ENCODE peak calls at places on chromosomes 12 and 14, in five cellular contexts. K is naive thymus-derived CD4-positive, alpha-beta T cell; Z is GM12864; Q is aorta; Y is CD8-positive, alpha-beta memory T cell. W is an unnamed sample.
A peak's percentile ranks its signal among the peaks of the same experiment; 100 is the strongest.

GRCh38 chr14:76926521-76927251 is 100.5 kb downstream of the LRRC74A start:
- DNase-seq in K (peak; percentile 71), Z (no peak), Q (no peak), Y (peak; percentile 46), W (peak; percentile 87)

GRCh38 chr12:124311292-124312109 is 16.6 kb downstream of the RFLNA start:
- DNase-seq in Z (no peak), K (no peak), Y (no peak), Q (no peak), W (no peak)

GRCh38 chr12:67919406-67919805 is 69.8 kb upstream of the IFNG-AS1 start:
- DNase-seq in K (no peak), Z (no peak), Q (no peak), Y (no peak), W (no peak)

GRCh38 chr12:45310627-45310968 is 94.7 kb downstream of the ANO6 start:
- DNase-seq in Q (no peak), K (no peak), Z (no peak), Y (no peak), W (no peak)

GRCh38 chr14:69459122-69459521 is 25.4 kb upstream of the PLEKHD1 start:
- DNase-seq in Q (no peak), K (no peak), Z (no peak), Y (no peak), W (no peak)

GRCh38 chr14:60650382-60650961 is 1.2 kb upstream of the SIX1 start:
- DNase-seq in Y (no peak), K (no peak), Q (no peak), Z (no peak), W (no peak)

GRCh38 chr14:42930058-42930457 is 1323.4 kb downstream of the LRFN5 start:
- DNase-seq in Z (no peak), Q (no peak), Y (no peak), K (no peak), W (no peak)

GRCh38 chr12:127125607-127126259 is 1141.2 kb upstream of the TMEM132C start:
- DNase-seq in K (no peak), Q (no peak), Y (no peak), Z (no peak), W (no peak)

GRCh38 chr12:14256139-14256538 is 109.3 kb upstream of the ATF7IP start:
- DNase-seq in Y (peak; percentile 8), Z (no peak), K (peak; percentile 47), Q (no peak), W (peak; percentile 84)

GRCh38 chr14:61536661-61537566 is 158.4 kb upstream of the HIF1A start:
- DNase-seq in K (no peak), Q (no peak), Y (no peak), Z (no peak), W (no peak)

GRCh38 chr12:49225551-49226166 is 36.8 kb upstream of the TUBA1A start:
- DNase-seq in Y (no peak), Z (no peak), K (no peak), Q (no peak), W (no peak)

GRCh38 chr12:94255428-94255827 is 107.1 kb downstream of the PLXNC1 start:
- DNase-seq in K (no peak), Q (no peak), Y (no peak), Z (no peak), W (no peak)
- H3K4me3 ChIP-seq in K (no peak overlapping the region), Q (no peak overlapping the region), Y (no peak overlapping the region), Z (no peak overlapping the region), W (no peak overlapping the region)

GRCh38 chr14:34368115-34368970 is 93.7 kb downstream of the SPTSSA start:
- DNase-seq in K (no peak), Z (no peak), Y (no peak), Q (no peak), W (no peak)
- H3K4me3 ChIP-seq in K (no peak overlapping the region), Z (no peak overlapping the region), Y (no peak overlapping the region), Q (no peak overlapping the region), W (no peak overlapping the region)

DNA sequence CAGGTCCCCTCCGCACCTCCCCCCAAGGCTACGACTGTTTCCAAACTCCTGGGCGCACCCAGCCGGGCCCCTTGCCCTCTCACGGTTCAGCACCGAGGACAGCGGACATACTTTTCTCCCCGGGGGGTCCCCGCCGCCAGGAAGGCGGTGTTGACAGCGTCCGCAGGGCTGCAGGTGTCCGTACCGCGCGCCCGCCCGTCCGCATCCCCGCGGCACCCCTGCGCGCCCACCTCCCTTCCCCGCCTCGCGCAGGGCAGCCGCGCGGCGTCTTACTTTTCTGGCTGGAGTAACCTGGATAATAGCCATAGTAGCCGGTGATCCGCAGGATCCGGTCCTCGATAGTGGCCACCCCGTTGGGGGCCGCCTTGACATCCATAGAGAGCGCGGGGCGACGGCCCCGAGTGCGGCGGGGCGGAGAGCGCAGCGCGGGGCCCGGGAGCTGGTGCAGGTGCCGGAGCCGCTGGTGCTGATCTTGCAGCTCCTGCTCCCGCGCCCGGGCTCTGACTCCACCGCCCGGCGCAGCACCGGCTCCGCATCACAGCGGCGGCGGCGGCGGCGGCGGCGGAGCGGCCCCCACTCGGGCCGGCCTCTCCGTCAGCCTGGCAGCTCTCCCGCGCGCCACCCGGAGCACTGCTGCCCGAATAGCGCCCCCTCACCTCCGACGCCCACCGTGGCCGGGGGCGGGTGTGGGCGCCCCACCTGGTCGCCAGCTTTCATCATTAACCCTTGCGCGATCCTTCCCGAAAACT is at the start of gene SLC35F4:
- DNase-seq in Q (peak; percentile 84), K (peak; percentile 1), Z (no peak), Y (no peak), W (no peak)
- H3K4me3 ChIP-seq in Q (peak within 1 kb of the TSS; percentile 9), K (no peak within 1 kb of the TSS), Z (no peak within 1 kb of the TSS), Y (no peak within 1 kb of the TSS), W (no peak within 1 kb of the TSS)

GRCh38 chr14:72884386-72884785 is 9.5 kb downstream of the DPF3 start:
- DNase-seq in Q (no peak), Z (no peak), K (no peak), Y (no peak), W (no peak)

GRCh38 chr14:72889366-72889765 is 4.5 kb downstream of the DPF3 start:
- DNase-seq in Q (no peak), Y (no peak), Z (no peak), K (no peak), W (peak; percentile 73)

GRCh38 chr14:72888202-72888601 is 5.7 kb downstream of the DPF3 start:
- DNase-seq in Z (no peak), Q (no peak), K (no peak), Y (no peak), W (no peak)

GRCh38 chr14:72888636-72889201 is 5.2 kb downstream of the DPF3 start:
- DNase-seq in Z (no peak), K (no peak), Q (no peak), Y (no peak), W (no peak)

DNA sequence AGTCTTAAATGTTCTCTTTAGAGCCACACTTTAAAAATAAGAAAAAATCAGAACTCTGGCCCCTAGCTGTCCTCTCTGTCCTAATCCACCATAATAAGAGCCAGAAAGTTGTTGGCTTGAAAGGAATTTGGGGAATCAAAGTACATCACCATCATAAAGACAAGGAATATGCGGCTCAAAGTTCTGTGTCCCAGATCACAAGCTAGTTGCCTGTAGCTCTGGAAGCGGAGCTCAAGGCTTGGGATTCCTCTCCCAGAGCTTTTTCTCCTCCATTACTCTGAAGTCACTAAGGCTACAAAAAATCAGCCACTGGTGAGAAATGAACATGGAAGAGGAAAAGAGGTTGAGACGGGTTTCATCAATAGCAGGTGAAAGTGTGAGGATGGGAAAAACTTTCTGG is 6.4 kb downstream of the DPF3 start:
- DNase-seq in Y (no peak), K (no peak), Z (no peak), Q (no peak), W (no peak)
- H3K4me3 ChIP-seq in Y (no peak overlapping the region), K (no peak overlapping the region), Z (no peak overlapping the region), Q (no peak overlapping the region), W (no peak overlapping the region)

GRCh38 chr12:46387697-46388096 is 15.1 kb upstream of the SLC38A2 start:
- DNase-seq in K (no peak), Z (no peak), Y (no peak), Q (no peak), W (peak; percentile 42)
- H3K4me3 ChIP-seq in K (no peak overlapping the region), Z (peak overlapping the region; percentile 33), Y (no peak overlapping the region), Q (no peak overlapping the region), W (peak overlapping the region; percentile 31)